ENCODE peak calls at places on chromosomes 4 and X, in eight cellular contexts. T is kidney epithelial cell; E is pancreas; W is breast epithelium; C is activated T-cell treated with anti-CD3 and anti-CD28 coated beads, Interleukin-2, amount 50 U/mL, for 72 hours; U is HFFc6; A is CD8-positive, alpha-beta memory T cell; N is AML-193. I is an unnamed sample.

GRCh38 chrX:8820910-8821527 is 19.8 kb upstream of the FAM9A start:
- DNase-seq in N (no peak), C (no peak), W (no peak), U (no peak), T (no peak), A (no peak), E (no peak), I (no peak)

GRCh38 chr4:156999175-156999517 is 27.5 kb upstream of the PDGFC start:
- DNase-seq in T (peak; percentile 93), C (no peak), E (peak; percentile 73), U (peak; percentile 94), A (no peak), W (no peak), N (no peak), I (no peak)

GRCh38 chr4:184961693-184962092 is 56.6 kb upstream of the HELT start:
- DNase-seq in W (no peak), N (no peak), T (no peak), U (no peak), E (no peak), C (no peak), A (no peak), I (no peak)

GRCh38 chrX:63673896-63674295 is 111.1 kb downstream of the ARHGEF9 start:
- DNase-seq in U (no peak), N (no peak), E (no peak), T (no peak), C (no peak), A (no peak), W (no peak), I (no peak)

GRCh38 chr4:55253911-55254593 is 92.0 kb upstream of the SRD5A3 start:
- DNase-seq in W (no peak), T (no peak), C (no peak), N (no peak), U (no peak), E (no peak), A (no peak), I (no peak)

GRCh38 chrX:53265771-53266170 is 15.6 kb downstream of the IQSEC2 start:
- DNase-seq in E (no peak), T (no peak), A (no peak), N (no peak), C (no peak), W (no peak), U (peak; percentile 51), I (no peak)

GRCh38 chr4:152289963-152290362 is 245.9 kb downstream of the FBXW7 start:
- DNase-seq in E (no peak), W (no peak), N (no peak), A (no peak), C (no peak), U (no peak), T (no peak), I (no peak)

GRCh38 chr4:78552398-78553396 is 1.1 kb downstream of the ANXA3 start:
- DNase-seq in N (peak; percentile 76), U (no peak), C (no peak), E (peak; percentile 23), A (no peak), W (no peak), T (peak; percentile 86), I (no peak)

GRCh38 chrX:103175944-103176753 is 38.8 kb upstream of the BEX4 start:
- DNase-seq in N (peak; percentile 37), A (peak; percentile 44), C (peak; percentile 52), W (peak; percentile 60), U (peak; percentile 34), E (peak; percentile 29), T (no peak), I (peak; percentile 50)

GRCh38 chr4:144658908-144659307 is 13.0 kb downstream of the HHIP start:
- DNase-seq in N (no peak), U (peak; percentile 65), T (no peak), E (no peak), W (no peak), A (no peak), C (no peak), I (no peak)

GRCh38 chrX:100687128-100687527 is 43.1 kb downstream of the SRPX2 start:
- DNase-seq in U (no peak), T (no peak), A (no peak), W (no peak), E (no peak), C (peak; percentile 17), N (no peak), I (no peak)

GRCh38 chrX:133415276-133416105 is at the start of gene GPC4:
- DNase-seq in N (no peak), E (peak; percentile 80), C (peak; percentile 6), A (no peak), U (no peak), T (no peak), W (no peak), I (peak; percentile 76)

GRCh38 chr4:76679691-76680090 is 218.3 kb downstream of the SOWAHB start:
- DNase-seq in W (no peak), N (no peak), C (no peak), A (no peak), E (no peak), T (no peak), U (no peak), I (no peak)

GRCh38 chrX:149365552-149365951 is 139.6 kb downstream of the IDS start:
- DNase-seq in E (no peak), N (no peak), A (no peak), T (no peak), W (no peak), C (no peak), U (no peak), I (no peak)

GRCh38 chr4:1582227-1582626 is 101.9 kb downstream of the FAM53A start:
- DNase-seq in E (no peak), N (no peak), C (no peak), W (no peak), T (no peak), U (no peak), A (no peak), I (peak; percentile 66)

GRCh38 chr4:26325191-26325590 is 4.4 kb downstream of the RBPJ start:
- DNase-seq in W (no peak), E (no peak), T (no peak), N (peak; percentile 62), C (peak; percentile 16), U (peak; percentile 50), A (peak; percentile 14), I (no peak)

GRCh38 chrX:8084023-8084422 is 87.0 kb downstream of the VCX2 start:
- DNase-seq in E (no peak), T (no peak), C (no peak), U (no peak), A (no peak), N (no peak), W (no peak), I (no peak)

GRCh38 chr4:47836655-47837581 is 949 bp downstream of the CORIN start:
- DNase-seq in T (peak; percentile 37), N (peak; percentile 61), W (peak; percentile 74), E (peak; percentile 82), C (peak; percentile 68), U (peak; percentile 74), A (peak; percentile 42), I (peak; percentile 55)

GRCh38 chr4:86544313-86544966 is 49.7 kb upstream of the PTPN13 start:
- DNase-seq in N (no peak), T (no peak), U (no peak), A (no peak), W (no peak), C (no peak), E (no peak), I (no peak)

GRCh38 chrX:1592863-1593201 is 1.4 kb downstream of the AKAP17A start:
- DNase-seq in W (no peak), T (no peak), U (no peak), C (no peak), N (no peak), E (no peak), A (no peak), I (peak; percentile 76)

GRCh38 chr4:66489370-66489769 is 819.1 kb upstream of the EPHA5 start:
- DNase-seq in W (no peak), U (no peak), E (no peak), C (no peak), T (no peak), A (no peak), N (no peak), I (no peak)

GRCh38 chr4:52407545-52407944 is 251.6 kb downstream of the USP46 start:
- DNase-seq in A (no peak), E (no peak), N (no peak), U (no peak), T (no peak), W (no peak), C (no peak), I (no peak)